ENCODE peak calls at places on chromosomes 4 and X, in four cellular contexts. X, A, C and Y are unnamed samples.

GRCh38 chr4:6504900-6505496 is 32.6 kb upstream of the PPP2R2C start:
- DNase-seq in X (no peak), A (no peak), C (no peak), Y (no peak)

GRCh38 chr4:89939464-89939863 is 44.8 kb downstream of the MMRN1 start:
- DNase-seq in A (no peak), C (no peak), X (no peak), Y (no peak)

GRCh38 chrX:87525771-87526229 is 8.2 kb downstream of the KLHL4 start:
- DNase-seq in X (no peak), A (no peak), C (no peak), Y (no peak)

GRCh38 chr4:81757706-81758105 is 286.0 kb upstream of the RASGEF1B start:
- DNase-seq in C (no peak), A (no peak), X (no peak), Y (no peak)

GRCh38 chr4:56871357-56871993 is 36.2 kb upstream of the REST start:
- DNase-seq in A (peak; percentile 27), C (no peak), X (peak; percentile 75), Y (no peak)

GRCh38 chr4:152398060-152398459 is 137.8 kb downstream of the FBXW7 start:
- DNase-seq in X (peak; percentile 14), A (no peak), C (no peak), Y (no peak)

GRCh38 chr4:125313497-125313896 is 1.3 kb upstream of the FAT4 start:
- DNase-seq in X (peak; percentile 51), C (no peak), A (peak; percentile 49), Y (peak; percentile 31)

GRCh38 chr4:40980318-40980883 is 230.6 kb downstream of the NSUN7 start:
- DNase-seq in A (peak; percentile 48), C (no peak), X (peak; percentile 33), Y (no peak)

GRCh38 chr4:184310881-184311709 is 93.4 kb upstream of the ENPP6 start:
- DNase-seq in C (peak; percentile 60), X (no peak), A (no peak), Y (no peak)